ENCODE peak calls at places on chromosomes 3 and 15, in eight cellular contexts. J is breast epithelium, T is prostate gland, S is bronchial epithelial cell, W is ascending aorta, F is IMR-90, L is cardiac fibroblast, B is left lung. Q is an unnamed sample.

GRCh38 chr15:59622289-59622688 is 10.7 kb downstream of the GCNT3 start:
- DNase-seq in T (no peak), F (peak), S (peak), J (no peak), L (peak), W (no peak), B (no peak), Q (peak)

GRCh38 chr15:92068121-92068520 is 214.6 kb downstream of the SLCO3A1 start:
- DNase-seq in B (no peak), S (no peak), W (no peak), T (no peak), J (no peak), F (peak), L (no peak), Q (peak)

GRCh38 chr3:100041328-100041749 is 73.0 kb downstream of the FILIP1L start:
- DNase-seq in T (no peak), L (peak), W (no peak), S (peak), B (no peak), J (no peak), F (peak), Q (peak)

GRCh38 chr3:125512135-125512920 is 7.7 kb downstream of the SNX4 start:
- DNase-seq in F (peak), B (no peak), W (no peak), S (peak), J (no peak), L (peak), T (no peak), Q (peak)

GRCh38 chr3:24496529-24497482 is 2.2 kb upstream of the THRB start:
- DNase-seq in S (no peak), B (peak), L (peak), J (peak), T (peak), F (peak), W (peak), Q (peak)

GRCh38 chr3:189502676-189503257 is 128.4 kb upstream of the TP63 start:
- DNase-seq in T (no peak), J (no peak), L (no peak), S (no peak), B (no peak), F (no peak), W (no peak), Q (no peak)

GRCh38 chr3:197989651-197990050 is 29.6 kb downstream of the LMLN start:
- DNase-seq in F (no peak), B (no peak), W (no peak), L (peak), S (no peak), J (no peak), T (no peak), Q (no peak)

GRCh38 chr3:121895121-121895520 is 920 bp downstream of the SLC15A2 start:
- DNase-seq in S (peak), L (no peak), T (peak), F (no peak), J (no peak), W (no peak), B (no peak), Q (no peak)

GRCh38 chr3:155420869-155421486 is 127.5 kb upstream of the STRIT1 start:
- DNase-seq in S (no peak), T (no peak), L (no peak), W (no peak), F (no peak), J (no peak), B (no peak), Q (no peak)

GRCh38 chr3:188133219-188133618 is 20.7 kb upstream of the LPP start:
- DNase-seq in T (no peak), L (peak), F (peak), S (peak), B (no peak), W (no peak), J (no peak), Q (peak)

GRCh38 chr3:146104068-146104467 is 56.9 kb downstream of the PLOD2 start:
- DNase-seq in T (no peak), B (no peak), F (no peak), W (no peak), S (no peak), L (no peak), J (no peak), Q (no peak)

GRCh38 chr3:158748237-158748828 is 16.1 kb upstream of the RARRES1 start:
- DNase-seq in B (peak), W (peak), J (no peak), F (peak), S (no peak), T (no peak), L (peak), Q (peak)

GRCh38 chr3:104273046-104273649 is 1093.6 kb upstream of the ALCAM start:
- DNase-seq in T (no peak), W (no peak), L (peak), S (peak), J (no peak), F (peak), B (no peak), Q (peak)

GRCh38 chr3:47613723-47614122 is 35.1 kb upstream of the CSPG5 start:
- DNase-seq in F (no peak), J (no peak), B (no peak), S (no peak), W (no peak), L (no peak), T (no peak), Q (no peak)

GRCh38 chr3:72111265-72111972 is 326.5 kb upstream of the PROK2 start:
- DNase-seq in B (no peak), J (no peak), W (no peak), L (no peak), T (no peak), F (no peak), S (no peak), Q (no peak)

GRCh38 chr3:130770637-130771036 is 24.0 kb upstream of the PIK3R4 start:
- DNase-seq in S (no peak), J (no peak), W (no peak), L (no peak), T (no peak), F (no peak), B (no peak), Q (no peak)

GRCh38 chr3:171660126-171660661 is 150.1 kb downstream of the PLD1 start:
- DNase-seq in J (no peak), S (no peak), T (no peak), W (no peak), F (no peak), L (no peak), B (no peak), Q (no peak)

GRCh38 chr15:38076806-38077205 is 142.4 kb downstream of the TMCO5A start:
- DNase-seq in W (no peak), J (no peak), S (no peak), F (no peak), T (no peak), L (no peak), B (no peak), Q (no peak)

GRCh38 chr15:64048766-64049165 is 2.5 kb upstream of the DAPK2 start:
- DNase-seq in J (no peak), S (no peak), W (no peak), L (no peak), F (no peak), B (no peak), T (no peak), Q (no peak)

GRCh38 chr15:64634576-64635485 is 140.6 kb downstream of the RBPMS2 start:
- DNase-seq in L (peak), T (no peak), J (no peak), W (no peak), B (no peak), S (peak), F (no peak), Q (no peak)

GRCh38 chr3:38022887-38023709 is 6.3 kb downstream of the PLCD1 start:
- DNase-seq in T (no peak), J (no peak), B (no peak), L (no peak), F (no peak), W (no peak), S (no peak), Q (no peak)

GRCh38 chr15:34010921-34011320 is 28.1 kb downstream of the AVEN start:
- DNase-seq in J (no peak), T (no peak), W (no peak), F (no peak), S (no peak), L (no peak), B (no peak), Q (no peak)

GRCh38 chr15:97730315-97730714 is 230.2 kb upstream of the ARRDC4 start:
- DNase-seq in J (no peak), W (no peak), B (no peak), F (no peak), S (no peak), L (no peak), T (no peak), Q (no peak)

GRCh38 chr15:35167675-35168074 is 82.6 kb upstream of the NANOGP8 start:
- DNase-seq in F (no peak), B (no peak), T (no peak), W (no peak), L (no peak), S (no peak), J (no peak), Q (no peak)

GRCh38 chr15:75207618-75208500 is 6.2 kb downstream of the C15orf39 start:
- DNase-seq in B (no peak), W (no peak), L (no peak), T (no peak), J (no peak), F (no peak), S (no peak), Q (no peak)

GRCh38 chr3:146165370-146165769 is 4.4 kb upstream of the PLOD2 start:
- DNase-seq in J (no peak), W (no peak), L (peak), S (peak), T (no peak), F (peak), B (no peak), Q (peak)

GRCh38 chr3:160413613-160414248 is 14.3 kb downstream of the SMC4 start:
- DNase-seq in L (peak), W (no peak), F (peak), B (no peak), J (no peak), T (peak), S (peak), Q (peak)

GRCh38 chr3:164732166-164732565 is 346.1 kb downstream of the SI start:
- DNase-seq in S (no peak), T (no peak), L (no peak), F (no peak), B (no peak), J (no peak), W (no peak), Q (no peak)

GRCh38 chr15:51366911-51367310 is 25.5 kb downstream of the GLDN start:
- DNase-seq in S (peak), L (peak), F (peak), J (peak), T (peak), W (no peak), B (peak), Q (peak)

GRCh38 chr15:98842192-98842972 is 165.2 kb downstream of the PGPEP1L start:
- DNase-seq in W (no peak), L (no peak), J (no peak), B (no peak), T (no peak), S (peak), F (peak), Q (no peak)

DNA sequence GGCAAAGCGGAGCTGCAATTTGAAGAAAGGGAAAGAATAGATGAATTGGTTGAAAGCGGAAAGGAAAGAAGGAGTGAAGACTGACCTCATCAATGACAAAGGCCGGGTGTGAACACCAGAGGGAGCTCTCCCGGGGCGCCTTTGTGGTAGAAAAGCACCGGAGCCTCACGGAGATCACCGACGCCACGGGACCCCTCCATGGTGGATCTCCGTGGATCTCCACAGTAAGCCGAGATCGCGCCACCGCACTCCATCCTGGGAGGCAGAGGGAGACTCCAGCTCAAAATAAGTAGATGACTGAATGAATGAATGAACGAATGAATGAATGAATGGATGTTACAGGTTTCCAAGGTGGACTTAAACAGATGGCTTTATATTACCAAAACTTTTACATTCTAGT is 25.0 kb downstream of the GPR160 start:
- DNase-seq in W (no peak), L (no peak), F (no peak), B (no peak), S (no peak), J (no peak), T (no peak), Q (no peak)
- TF ChIP-seq CTCF in W (no peak), L (no peak), F (no peak), B (no peak), S (no peak), J (no peak), T (no peak), Q (no peak)

GRCh38 chr3:39788484-39788883 is 20.9 kb upstream of the MYRIP start:
- DNase-seq in F (no peak), L (no peak), J (no peak), S (no peak), B (no peak), W (no peak), T (no peak), Q (no peak)
- H3K4me3 ChIP-seq in F (no peak), L (no peak), J (no peak), S (no peak), B (no peak), W (no peak), T (no peak), Q (no peak)

GRCh38 chr3:151285940-151286339 is 7.6 kb upstream of the P2RY14 start:
- DNase-seq in T (no peak), S (no peak), J (no peak), L (no peak), W (no peak), F (no peak), B (no peak), Q (no peak)

GRCh38 chr3:151293127-151293526 is 14.8 kb upstream of the P2RY14 start:
- DNase-seq in T (no peak), L (no peak), J (no peak), S (no peak), W (no peak), F (no peak), B (no peak), Q (no peak)

GRCh38 chr3:151296226-151296625 is 17.9 kb upstream of the P2RY14 start:
- DNase-seq in T (no peak), F (no peak), W (no peak), S (no peak), L (no peak), J (no peak), B (no peak), Q (no peak)

GRCh38 chr3:151290673-151291072 is 12.3 kb upstream of the P2RY14 start:
- DNase-seq in F (peak), B (no peak), T (no peak), J (no peak), W (no peak), S (peak), L (peak), Q (peak)
- TF ChIP-seq CTCF in F (peak), B (no peak), T (no peak), J (no peak), W (peak), S (peak), L (peak), Q (peak)

GRCh38 chr15:40439461-40440299 is 1.1 kb upstream of the BAHD1 start:
- DNase-seq in F (peak), B (peak), L (peak), J (peak), S (peak), T (no peak), W (no peak), Q (peak)
- H3K4me3 ChIP-seq in F (peak), B (peak), L (peak), J (peak), S (peak), T (peak), W (peak), Q (peak)

GRCh38 chr3:4722103-4722502 is 229.0 kb downstream of the ITPR1 start:
- DNase-seq in J (no peak), B (no peak), F (peak), W (no peak), S (peak), L (peak), T (peak), Q (peak)
- TF ChIP-seq CTCF in J (no peak), B (no peak), F (peak), W (no peak), S (peak), L (peak), T (no peak), Q (peak)

DNA sequence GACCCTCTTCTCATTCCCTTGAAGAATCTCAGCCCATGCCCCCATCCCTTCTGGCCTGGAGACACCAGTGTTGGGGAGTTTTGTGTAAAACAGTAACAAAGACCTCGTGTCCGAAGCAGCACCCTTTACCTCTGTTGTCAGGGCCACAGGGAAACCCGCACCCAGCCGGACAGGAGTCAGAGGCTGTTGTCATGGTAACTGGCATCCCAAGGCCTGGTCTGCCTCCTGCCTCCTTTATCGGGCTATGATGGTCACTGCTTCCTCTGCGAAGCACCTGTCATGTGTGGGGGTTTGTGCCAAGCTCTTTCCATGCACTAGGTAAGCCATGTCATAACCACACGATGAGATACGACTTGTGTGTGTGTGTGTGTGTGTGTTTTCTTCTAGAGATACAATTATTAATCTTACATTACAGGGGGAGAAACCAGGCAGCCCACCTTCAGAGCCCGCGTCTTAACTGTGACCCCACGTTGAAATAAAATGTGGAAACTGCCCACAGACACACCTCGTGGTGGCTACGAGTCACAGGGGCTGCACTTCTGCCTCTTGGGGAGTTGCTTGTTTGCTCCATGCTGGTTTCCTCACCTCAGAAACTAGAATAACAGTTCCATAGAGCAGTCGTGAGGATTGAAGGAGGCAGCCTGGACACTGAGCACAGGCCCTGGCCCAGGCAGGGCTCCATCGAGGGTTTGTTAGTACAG is 18.0 kb downstream of the ZDHHC19 start:
- DNase-seq in B (no peak), S (no peak), J (no peak), F (no peak), W (no peak), L (no peak), T (no peak), Q (no peak)
- H3K4me3 ChIP-seq in B (no peak), S (no peak), J (no peak), F (no peak), W (no peak), L (no peak), T (no peak), Q (no peak)

GRCh38 chr3:8990266-8991215 is 27.3 kb upstream of the RAD18 start:
- DNase-seq in J (no peak), W (no peak), B (peak), T (no peak), F (peak), S (no peak), L (peak), Q (peak)
- TF ChIP-seq CTCF in J (no peak), W (no peak), B (no peak), T (no peak), F (no peak), S (no peak), L (no peak), Q (no peak)

GRCh38 chr3:127820871-127821853 is 1.2 kb downstream of the MGLL start:
- DNase-seq in W (no peak), B (peak), L (no peak), J (no peak), F (peak), S (no peak), T (peak), Q (peak)
- H3K4me3 ChIP-seq in W (peak), B (peak), L (peak), J (peak), F (peak), S (peak), T (no peak), Q (peak)

GRCh38 chr15:31302778-31303433 is 23.7 kb upstream of the KLF13 start:
- DNase-seq in J (no peak), W (no peak), B (no peak), S (no peak), L (no peak), F (no peak), T (no peak), Q (no peak)
- TF ChIP-seq CTCF in J (no peak), W (no peak), B (no peak), S (peak), L (no peak), F (no peak), T (no peak), Q (peak)